ENCODE peak calls at places on chromosomes 3 and 15, in six cellular contexts. One of them, this sample, is unnamed.

GRCh38 chr3:29453278-29453961 is 172.5 kb downstream of the RBMS3 start:
- DNase-seq in right atrium auricular region: no peak
- DNase-seq in osteoblast: no peak
- DNase-seq in naive thymus-derived CD4-positive, alpha-beta T cell: no peak
- DNase-seq in brain microvascular endothelial cell: no peak
- DNase-seq in colonic mucosa: peak; percentile 42
- DNase-seq in this sample: peak; percentile 26

GRCh38 chr3:177236704-177237103 is 39.4 kb upstream of the TBL1XR1 start:
- DNase-seq in brain microvascular endothelial cell: no peak
- DNase-seq in naive thymus-derived CD4-positive, alpha-beta T cell: no peak
- DNase-seq in right atrium auricular region: peak; percentile 9
- DNase-seq in osteoblast: peak; percentile 82
- DNase-seq in colonic mucosa: no peak
- DNase-seq in this sample: peak; percentile 38

GRCh38 chr15:42091753-42092665 is 2.4 kb downstream of the PLA2G4D start:
- DNase-seq in right atrium auricular region: peak; percentile 40
- DNase-seq in colonic mucosa: no peak
- DNase-seq in osteoblast: no peak
- DNase-seq in brain microvascular endothelial cell: no peak
- DNase-seq in naive thymus-derived CD4-positive, alpha-beta T cell: no peak
- DNase-seq in this sample: peak; percentile 89

GRCh38 chr3:126473292-126474168 is 2.2 kb downstream of the ZXDC start:
- DNase-seq in right atrium auricular region: no peak
- DNase-seq in colonic mucosa: no peak
- DNase-seq in naive thymus-derived CD4-positive, alpha-beta T cell: no peak
- DNase-seq in osteoblast: peak; percentile 84
- DNase-seq in brain microvascular endothelial cell: no peak
- DNase-seq in this sample: no peak

GRCh38 chr3:35393916-35394315 is 245.4 kb upstream of the ARPP21 start:
- DNase-seq in colonic mucosa: no peak
- DNase-seq in osteoblast: peak; percentile 14
- DNase-seq in right atrium auricular region: no peak
- DNase-seq in brain microvascular endothelial cell: peak; percentile 58
- DNase-seq in naive thymus-derived CD4-positive, alpha-beta T cell: no peak
- DNase-seq in this sample: peak; percentile 28

GRCh38 chr3:133717424-133717823 is 28.8 kb upstream of the TF start:
- DNase-seq in colonic mucosa: no peak
- DNase-seq in osteoblast: no peak
- DNase-seq in right atrium auricular region: no peak
- DNase-seq in brain microvascular endothelial cell: no peak
- DNase-seq in naive thymus-derived CD4-positive, alpha-beta T cell: no peak
- DNase-seq in this sample: no peak

GRCh38 chr3:4583441-4583840 is 90.3 kb downstream of the ITPR1 start:
- DNase-seq in brain microvascular endothelial cell: no peak
- DNase-seq in right atrium auricular region: no peak
- DNase-seq in osteoblast: no peak
- DNase-seq in naive thymus-derived CD4-positive, alpha-beta T cell: no peak
- DNase-seq in colonic mucosa: no peak
- DNase-seq in this sample: no peak

GRCh38 chr15:39142500-39142899 is 438.4 kb upstream of the THBS1 start:
- DNase-seq in colonic mucosa: no peak
- DNase-seq in osteoblast: no peak
- DNase-seq in brain microvascular endothelial cell: no peak
- DNase-seq in right atrium auricular region: no peak
- DNase-seq in naive thymus-derived CD4-positive, alpha-beta T cell: no peak
- DNase-seq in this sample: no peak

GRCh38 chr3:33218446-33219174 is at the start of gene SUSD5:
- DNase-seq in brain microvascular endothelial cell: peak; percentile 33
- DNase-seq in right atrium auricular region: no peak
- DNase-seq in osteoblast: peak; percentile 81
- DNase-seq in naive thymus-derived CD4-positive, alpha-beta T cell: no peak
- DNase-seq in colonic mucosa: no peak
- DNase-seq in this sample: no peak

GRCh38 chr15:63088532-63089245 is 33.0 kb upstream of the LACTB start:
- DNase-seq in osteoblast: no peak
- DNase-seq in brain microvascular endothelial cell: no peak
- DNase-seq in colonic mucosa: no peak
- DNase-seq in naive thymus-derived CD4-positive, alpha-beta T cell: no peak
- DNase-seq in right atrium auricular region: no peak
- DNase-seq in this sample: no peak

GRCh38 chr3:46304739-46305138 is 49.2 kb upstream of the CCR2 start:
- DNase-seq in right atrium auricular region: no peak
- DNase-seq in osteoblast: no peak
- DNase-seq in brain microvascular endothelial cell: no peak
- DNase-seq in colonic mucosa: no peak
- DNase-seq in naive thymus-derived CD4-positive, alpha-beta T cell: no peak
- DNase-seq in this sample: no peak

GRCh38 chr15:89912674-89913396 is at the start of gene ARPIN:
- DNase-seq in brain microvascular endothelial cell: peak; percentile 20
- DNase-seq in colonic mucosa: peak; percentile 71
- DNase-seq in right atrium auricular region: no peak
- DNase-seq in osteoblast: peak; percentile 95
- DNase-seq in naive thymus-derived CD4-positive, alpha-beta T cell: peak; percentile 10
- DNase-seq in this sample: no peak

GRCh38 chr15:60134609-60135008 is 130.5 kb downstream of the FOXB1 start:
- DNase-seq in osteoblast: no peak
- DNase-seq in right atrium auricular region: no peak
- DNase-seq in naive thymus-derived CD4-positive, alpha-beta T cell: no peak
- DNase-seq in brain microvascular endothelial cell: no peak
- DNase-seq in colonic mucosa: no peak
- DNase-seq in this sample: peak; percentile 16

DNA sequence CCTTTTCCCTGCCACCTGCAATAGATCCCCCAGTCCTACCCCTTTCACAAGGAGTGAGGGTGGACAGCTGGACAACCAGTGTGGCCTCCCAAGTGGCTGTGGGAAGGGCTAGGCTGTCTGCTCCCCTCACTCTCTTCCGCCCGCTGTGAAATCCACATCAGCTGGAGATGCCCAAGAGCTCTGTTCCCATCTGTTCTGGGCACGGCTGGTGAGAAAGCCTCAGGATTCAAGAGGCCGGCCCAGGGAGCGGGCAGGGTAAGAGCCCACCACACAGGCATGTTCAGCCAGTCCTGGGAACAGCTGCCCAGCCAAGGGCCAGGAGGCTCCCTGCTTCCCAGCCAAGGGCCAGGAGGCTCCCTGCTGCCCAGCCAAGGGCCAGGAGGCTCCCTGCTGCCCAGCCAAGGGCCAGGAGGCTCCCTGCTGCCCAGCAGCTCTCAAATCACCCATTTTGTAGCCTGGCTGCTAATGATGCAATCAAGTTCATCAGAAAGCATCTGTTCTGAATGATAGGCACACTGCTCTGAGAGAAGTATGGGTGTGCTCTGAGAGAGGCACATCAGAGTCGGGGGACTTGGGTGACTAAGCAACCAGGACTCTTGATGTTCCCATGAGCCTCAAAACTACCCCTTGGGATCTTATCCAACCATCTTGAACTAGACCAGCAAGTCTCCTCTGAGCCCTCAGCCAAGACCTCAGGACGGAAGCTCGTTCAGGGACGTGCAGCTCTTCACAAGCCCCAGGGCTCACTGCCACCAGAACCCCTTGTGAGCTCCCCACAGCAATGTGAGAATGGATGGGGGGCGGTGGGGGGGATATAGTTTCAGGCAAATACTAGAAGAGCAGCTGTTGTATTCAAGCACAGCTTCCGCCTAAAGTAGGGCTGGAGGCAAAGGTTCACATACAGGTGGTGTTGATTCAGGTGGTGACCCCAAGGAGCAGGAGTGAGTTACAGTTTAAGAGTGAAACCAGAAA is 52.4 kb upstream of the HES1 start:
- DNase-seq in right atrium auricular region: no peak
- DNase-seq in colonic mucosa: no peak
- DNase-seq in osteoblast: no peak
- DNase-seq in naive thymus-derived CD4-positive, alpha-beta T cell: no peak
- DNase-seq in brain microvascular endothelial cell: no peak
- DNase-seq in this sample: no peak
- H3K4me3 ChIP-seq in right atrium auricular region: no peak overlapping the region
- H3K4me3 ChIP-seq in colonic mucosa: no peak overlapping the region
- H3K4me3 ChIP-seq in osteoblast: no peak overlapping the region
- H3K4me3 ChIP-seq in naive thymus-derived CD4-positive, alpha-beta T cell: no peak overlapping the region
- H3K4me3 ChIP-seq in brain microvascular endothelial cell: no peak overlapping the region
- H3K4me3 ChIP-seq in this sample: no peak overlapping the region

GRCh38 chr3:147409143-147410121 is at the start of gene ZIC1:
- DNase-seq in osteoblast: peak; percentile 60
- DNase-seq in brain microvascular endothelial cell: peak; percentile 86
- DNase-seq in colonic mucosa: no peak
- DNase-seq in naive thymus-derived CD4-positive, alpha-beta T cell: no peak
- DNase-seq in right atrium auricular region: no peak
- DNase-seq in this sample: no peak

GRCh38 chr3:147411235-147411607 is 2.1 kb downstream of the ZIC1 start:
- DNase-seq in colonic mucosa: no peak
- DNase-seq in naive thymus-derived CD4-positive, alpha-beta T cell: no peak
- DNase-seq in brain microvascular endothelial cell: no peak
- DNase-seq in osteoblast: peak; percentile 90
- DNase-seq in right atrium auricular region: no peak
- DNase-seq in this sample: no peak

GRCh38 chr3:147411777-147412176 is 2.6 kb downstream of the ZIC1 start:
- DNase-seq in osteoblast: peak; percentile 56
- DNase-seq in right atrium auricular region: no peak
- DNase-seq in brain microvascular endothelial cell: no peak
- DNase-seq in colonic mucosa: no peak
- DNase-seq in naive thymus-derived CD4-positive, alpha-beta T cell: no peak
- DNase-seq in this sample: no peak

GRCh38 chr3:147410126-147410517 is 957 bp downstream of the ZIC1 start:
- DNase-seq in right atrium auricular region: no peak
- DNase-seq in colonic mucosa: no peak
- DNase-seq in naive thymus-derived CD4-positive, alpha-beta T cell: no peak
- DNase-seq in osteoblast: peak; percentile 54
- DNase-seq in brain microvascular endothelial cell: no peak
- DNase-seq in this sample: no peak

GRCh38 chr3:147410518-147411234 is 1.5 kb downstream of the ZIC1 start:
- DNase-seq in osteoblast: peak; percentile 63
- DNase-seq in naive thymus-derived CD4-positive, alpha-beta T cell: no peak
- DNase-seq in right atrium auricular region: no peak
- DNase-seq in colonic mucosa: no peak
- DNase-seq in brain microvascular endothelial cell: peak; percentile 86
- DNase-seq in this sample: no peak
- H3K27me3 ChIP-seq in osteoblast: peaks cover 98% of the 10 kb centered on the region
- H3K27me3 ChIP-seq in naive thymus-derived CD4-positive, alpha-beta T cell: peaks cover 32% of the 10 kb centered on the region
- H3K27me3 ChIP-seq in right atrium auricular region: peaks cover 90% of the 10 kb centered on the region
- H3K27me3 ChIP-seq in colonic mucosa: peaks cover 95% of the 10 kb centered on the region
- H3K27me3 ChIP-seq in brain microvascular endothelial cell: no peaks in the 10 kb centered on the region
- H3K27me3 ChIP-seq in this sample: peaks cover 72% of the 10 kb centered on the region

DNA sequence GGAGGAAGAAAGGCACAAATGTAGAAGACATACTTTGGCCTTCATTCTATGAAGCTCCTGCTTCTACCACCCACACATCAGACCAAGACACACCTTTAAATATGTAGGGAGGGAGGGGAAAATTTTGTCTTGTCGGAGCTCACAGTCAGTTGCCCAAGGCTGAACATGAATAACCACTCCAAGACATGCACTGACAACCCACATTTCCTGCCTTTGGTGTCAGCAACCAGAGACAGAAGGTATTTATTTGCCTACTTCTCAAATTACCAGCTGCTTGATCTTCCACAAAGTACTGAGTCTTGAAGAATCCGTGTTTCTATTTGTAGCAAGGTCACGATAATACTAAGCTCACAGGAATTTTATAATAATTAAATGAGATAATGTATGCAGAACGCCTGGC is 169.7 kb downstream of the KCNMB2 start:
- DNase-seq in naive thymus-derived CD4-positive, alpha-beta T cell: no peak
- DNase-seq in right atrium auricular region: no peak
- DNase-seq in osteoblast: no peak
- DNase-seq in colonic mucosa: no peak
- DNase-seq in brain microvascular endothelial cell: peak; percentile 36
- DNase-seq in this sample: peak; percentile 100
- H3K4me3 ChIP-seq in naive thymus-derived CD4-positive, alpha-beta T cell: no peak overlapping the region
- H3K4me3 ChIP-seq in right atrium auricular region: no peak overlapping the region
- H3K4me3 ChIP-seq in osteoblast: no peak overlapping the region
- H3K4me3 ChIP-seq in colonic mucosa: no peak overlapping the region
- H3K4me3 ChIP-seq in brain microvascular endothelial cell: no peak overlapping the region
- H3K4me3 ChIP-seq in this sample: no peak overlapping the region

GRCh38 chr15:52780172-52780980 is 9.8 kb downstream of the ONECUT1 start:
- DNase-seq in brain microvascular endothelial cell: peak; percentile 52
- DNase-seq in osteoblast: peak; percentile 79
- DNase-seq in naive thymus-derived CD4-positive, alpha-beta T cell: peak; percentile 59
- DNase-seq in colonic mucosa: peak; percentile 60
- DNase-seq in right atrium auricular region: peak; percentile 69
- DNase-seq in this sample: peak; percentile 40
- H3K27me3 ChIP-seq in brain microvascular endothelial cell: peaks cover 41% of the 10 kb centered on the region
- H3K27me3 ChIP-seq in osteoblast: peaks cover 63% of the 10 kb centered on the region
- H3K27me3 ChIP-seq in naive thymus-derived CD4-positive, alpha-beta T cell: peaks cover 26% of the 10 kb centered on the region
- H3K27me3 ChIP-seq in colonic mucosa: peaks cover 39% of the 10 kb centered on the region
- H3K27me3 ChIP-seq in right atrium auricular region: peaks cover 25% of the 10 kb centered on the region
- H3K27me3 ChIP-seq in this sample: peaks cover 43% of the 10 kb centered on the region